ENCODE peak calls at places on chromosomes 7 and 10, in ten cellular contexts. E is KBM-7; K is stimulated activated CD8-positive, alpha-beta memory T cell treated with anti-CD3 and anti-CD28 coated beads, Interleukin-4, amount 100 ng/mL, for 1 hour; I is non-pigmented ciliary epithelial cell; W is activated CD8-positive, alpha-beta T cell treated with anti-CD3 and anti-CD28 coated beads for 36 hours; N is psoas muscle; Q is KG1; J is activated T-helper 1 cell treated with anti-CD3 and anti-CD28 coated beads, Interleukin-12 subunit alpha, Interleukin-12 subunit beta, Interleukin-2, Interleukin-4 antibody, amounts not matched to agents 30 ng/mL and 10 ng/mL and 1 ng/mL, durations not matched to agents 14 hours and 24 hours and 36 hours; Z is stimulated activated CD4-positive, alpha-beta T cell treated with anti-CD3 and anti-CD28 coated beads, Interleukin-1b, Interleukin-23, amount 100 ng/mL, for 48 hours; C is tibial artery. T is an unnamed sample.

GRCh38 chr7:148699772-148700629 is 1.3 kb downstream of the CUL1 start:
- DNase-seq in E (peak), K (no peak), I (no peak), W (no peak), N (no peak), Q (no peak), J (no peak), Z (no peak), C (no peak), T (peak)

GRCh38 chr7:95340491-95340890 is 16.2 kb upstream of the PON1 start:
- DNase-seq in E (no peak), K (no peak), I (no peak), W (no peak), N (no peak), Q (no peak), J (no peak), Z (no peak), C (no peak), T (no peak)

GRCh38 chr7:44398506-44398905 is 73.1 kb upstream of the CAMK2B start:
- DNase-seq in E (no peak), K (no peak), I (no peak), W (no peak), N (peak), Q (no peak), J (no peak), Z (no peak), C (no peak), T (no peak)

GRCh38 chr10:60660625-60661024 is 117.7 kb upstream of the CDK1 start:
- DNase-seq in E (no peak), K (no peak), I (no peak), W (no peak), N (no peak), Q (no peak), J (no peak), Z (no peak), C (no peak), T (no peak)

GRCh38 chr10:133324198-133324792 is 12.4 kb downstream of the CALY start:
- DNase-seq in E (no peak), K (no peak), I (no peak), W (peak), N (peak), Q (no peak), J (peak), Z (peak), C (peak), T (peak)

GRCh38 chr7:27198138-27198841 is 1.6 kb downstream of the HOXA13 start:
- DNase-seq in E (peak), K (no peak), I (no peak), W (no peak), N (peak), Q (no peak), J (no peak), Z (no peak), C (no peak), T (no peak)

GRCh38 chr7:55588379-55588699 is 16.0 kb upstream of the VOPP1 start:
- DNase-seq in E (no peak), K (no peak), I (no peak), W (no peak), N (no peak), Q (no peak), J (no peak), Z (no peak), C (no peak), T (no peak)

GRCh38 chr7:73577627-73578341 is 595 bp downstream of the TBL2 start:
- DNase-seq in E (peak), K (no peak), I (no peak), W (no peak), N (peak), Q (no peak), J (no peak), Z (no peak), C (no peak), T (peak)

GRCh38 chr10:6649903-6650302 is 69.8 kb upstream of the PRKCQ start:
- DNase-seq in E (no peak), K (no peak), I (no peak), W (no peak), N (no peak), Q (no peak), J (no peak), Z (no peak), C (no peak), T (no peak)

GRCh38 chr10:36534471-36535002 is 590.9 kb upstream of the ANKRD30A start:
- DNase-seq in E (peak), K (no peak), I (peak), W (peak), N (no peak), Q (peak), J (no peak), Z (no peak), C (no peak), T (peak)

GRCh38 chr7:107691713-107692112 is 31.1 kb downstream of the SLC26A4 start:
- DNase-seq in E (no peak), K (no peak), I (no peak), W (no peak), N (no peak), Q (no peak), J (no peak), Z (no peak), C (no peak), T (no peak)

GRCh38 chr7:86972072-86972471 is 87.4 kb downstream of the ELAPOR2 start:
- DNase-seq in E (no peak), K (no peak), I (no peak), W (no peak), N (no peak), Q (no peak), J (no peak), Z (no peak), C (no peak), T (peak)

GRCh38 chr10:116974442-116975005 is 30.5 kb downstream of the SHTN1 start:
- DNase-seq in E (no peak), K (no peak), I (peak), W (no peak), N (no peak), Q (no peak), J (no peak), Z (no peak), C (no peak), T (no peak)

GRCh38 chr7:27735165-27735564 is 4.8 kb upstream of the TAX1BP1 start:
- DNase-seq in E (no peak), K (no peak), I (no peak), W (no peak), N (no peak), Q (no peak), J (no peak), Z (no peak), C (no peak), T (no peak)

GRCh38 chr10:29377333-29377961 is 88.6 kb downstream of the LYZL1 start:
- DNase-seq in E (peak), K (no peak), I (no peak), W (peak), N (no peak), Q (peak), J (no peak), Z (no peak), C (no peak), T (peak)

GRCh38 chr10:74586088-74586585 is 240.3 kb upstream of the KAT6B start:
- DNase-seq in E (peak), K (peak), I (no peak), W (peak), N (no peak), Q (no peak), J (peak), Z (peak), C (no peak), T (peak)

GRCh38 chr7:30160329-30160728 is 25.5 kb downstream of the MTURN start:
- DNase-seq in E (no peak), K (no peak), I (no peak), W (no peak), N (no peak), Q (no peak), J (no peak), Z (no peak), C (no peak), T (no peak)

T was measured in NAMALWA.